ENCODE peak calls at places on chromosomes 11 and 22, in ten cellular contexts. T, K, G, Z, S, J, U, H, V and W are unnamed samples.

GRCh38 chr11:69298778-69299461 is 5.0 kb downstream of the MYEOV start:
- DNase-seq in U (peak; percentile 48), Z (no peak), V (peak; percentile 78), G (no peak), J (peak; percentile 23), H (no peak), K (no peak), T (no peak), S (no peak), W (no peak)

GRCh38 chr11:31817621-31818493 is 6.7 kb upstream of the PAX6 start:
- DNase-seq in K (no peak), V (peak; percentile 68), J (peak; percentile 28), H (no peak), T (no peak), G (no peak), S (no peak), Z (no peak), U (no peak), W (no peak)

GRCh38 chr11:1757861-1758610 is 5.7 kb downstream of the CTSD start:
- DNase-seq in K (no peak), T (no peak), G (no peak), J (no peak), Z (peak; percentile 58), H (no peak), U (no peak), S (no peak), V (peak; percentile 93), W (no peak)

GRCh38 chr11:70487763-70488162 is 89.4 kb downstream of the CTTN start:
- DNase-seq in U (no peak), H (no peak), V (no peak), S (no peak), J (no peak), G (no peak), Z (no peak), T (no peak), K (no peak), W (no peak)

GRCh38 chr22:49779853-49780271 is 47.8 kb downstream of the BRD1 start:
- DNase-seq in V (no peak), T (no peak), H (no peak), U (no peak), S (no peak), G (no peak), J (no peak), Z (no peak), K (no peak), W (no peak)

GRCh38 chr11:64044730-64045386 is 9.1 kb downstream of the FLRT1 start:
- DNase-seq in J (no peak), K (no peak), H (no peak), V (no peak), T (no peak), G (no peak), U (no peak), S (no peak), Z (no peak), W (no peak)

GRCh38 chr22:41446057-41446501 is 522 bp downstream of the TOB2 start:
- DNase-seq in Z (peak; percentile 39), G (peak; percentile 14), U (no peak), T (no peak), J (no peak), S (peak; percentile 39), K (no peak), V (peak; percentile 91), H (peak; percentile 42), W (no peak)

GRCh38 chr22:48758905-48759875 is 1068.5 kb downstream of the BRD1 start:
- DNase-seq in J (no peak), T (no peak), K (no peak), G (no peak), Z (no peak), H (no peak), V (no peak), S (no peak), U (no peak), W (no peak)

GRCh38 chr22:21766933-21767462 is 31.4 kb upstream of the YPEL1 start:
- DNase-seq in T (no peak), Z (peak; percentile 29), V (peak; percentile 76), S (no peak), H (no peak), U (no peak), J (no peak), K (no peak), G (no peak), W (no peak)

GRCh38 chr11:102240502-102240901 is 76.8 kb upstream of the BIRC3 start:
- DNase-seq in H (no peak), S (no peak), T (peak; percentile 39), K (peak; percentile 55), G (peak; percentile 82), U (peak; percentile 63), J (peak; percentile 83), Z (no peak), V (no peak), W (no peak)

GRCh38 chr22:49306632-49306975 is 521.1 kb downstream of the BRD1 start:
- DNase-seq in J (no peak), S (no peak), T (no peak), H (no peak), U (no peak), Z (no peak), V (peak; percentile 35), G (no peak), K (no peak), W (no peak)

GRCh38 chr11:32427935-32428664 is 7.2 kb downstream of the WT1 start:
- DNase-seq in T (no peak), H (no peak), U (no peak), V (peak; percentile 74), Z (no peak), J (no peak), G (no peak), K (no peak), S (no peak), W (no peak)

GRCh38 chr22:19121631-19122142 is 525 bp downstream of the DGCR2 start:
- DNase-seq in S (peak; percentile 42), H (peak; percentile 98), K (peak; percentile 30), J (peak; percentile 44), U (peak; percentile 7), Z (peak; percentile 64), G (peak; percentile 29), V (peak; percentile 91), T (no peak), W (no peak)

GRCh38 chr22:36184433-36185035 is 17.1 kb downstream of the APOL4 start:
- DNase-seq in V (no peak), J (peak; percentile 44), G (peak; percentile 63), S (no peak), U (no peak), T (peak; percentile 50), K (peak; percentile 63), Z (no peak), H (no peak), W (peak; percentile 25)

GRCh38 chr11:122098223-122098980 is 17.6 kb downstream of the BLID start:
- DNase-seq in J (no peak), Z (no peak), T (no peak), V (no peak), H (no peak), U (no peak), K (no peak), S (no peak), G (no peak), W (no peak)
- H3K4me3 ChIP-seq in J (peak overlapping the region; percentile 86), Z (no peak overlapping the region), T (peak overlapping the region; percentile 65), V (no peak overlapping the region), H (no peak overlapping the region), U (peak overlapping the region; percentile 91), K (peak overlapping the region; percentile 61), S (peak overlapping the region; percentile 58), G (peak overlapping the region; percentile 76), W (peak overlapping the region; percentile 69)

DNA sequence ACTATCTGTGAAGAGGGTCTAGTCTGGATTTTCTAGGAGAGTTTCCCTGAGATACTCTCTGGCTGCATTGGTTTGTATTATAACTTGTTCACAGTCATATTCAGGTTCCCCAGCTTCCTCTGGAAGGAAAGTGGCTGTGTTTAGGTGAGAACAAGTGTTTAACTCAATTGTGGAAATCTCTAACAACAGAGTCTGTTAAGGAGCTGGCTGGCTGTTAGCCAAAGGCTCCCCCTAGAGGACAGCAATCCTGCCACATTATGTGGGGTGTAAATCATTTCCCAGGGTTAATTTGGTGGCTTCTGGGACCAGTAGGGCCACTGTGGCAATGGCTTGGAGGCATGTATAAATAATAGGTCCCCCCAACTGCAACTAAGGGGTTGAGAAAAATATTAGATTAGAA is 18.4 kb downstream of the MS4A6E start:
- DNase-seq in U (no peak), Z (peak; percentile 37), T (no peak), V (peak; percentile 71), J (no peak), K (peak; percentile 3), H (no peak), G (peak; percentile 12), S (no peak), W (no peak)
- TF ChIP-seq CTCF in U (peak; percentile 26), Z (no peak), T (peak; percentile 4), V (no peak), J (no peak), K (peak; percentile 28), H (peak; percentile 68), G (peak; percentile 31), S (no peak), W (no peak)

GRCh38 chr11:45596571-45596970 is 68.9 kb downstream of the CHST1 start:
- DNase-seq in V (no peak), G (no peak), J (no peak), U (no peak), H (no peak), Z (no peak), K (no peak), S (no peak), T (no peak), W (no peak)

GRCh38 chr11:45597116-45597515 is 68.3 kb downstream of the CHST1 start:
- DNase-seq in Z (no peak), H (no peak), S (no peak), T (no peak), J (no peak), K (no peak), G (no peak), U (no peak), V (no peak), W (no peak)

GRCh38 chr11:45590743-45591142 is 74.7 kb downstream of the CHST1 start:
- DNase-seq in K (peak; percentile 58), U (no peak), H (no peak), V (no peak), Z (no peak), G (no peak), J (peak; percentile 44), T (peak; percentile 18), S (no peak), W (no peak)

GRCh38 chr11:45593992-45594391 is 71.4 kb downstream of the CHST1 start:
- DNase-seq in U (no peak), G (no peak), H (peak; percentile 56), Z (no peak), S (no peak), K (no peak), V (no peak), J (no peak), T (no peak), W (no peak)

GRCh38 chr11:45592581-45592980 is 72.8 kb downstream of the CHST1 start:
- DNase-seq in K (no peak), G (no peak), J (no peak), U (no peak), H (no peak), S (no peak), T (no peak), V (no peak), Z (no peak), W (no peak)
- H3K4me3 ChIP-seq in K (no peak overlapping the region), G (no peak overlapping the region), J (no peak overlapping the region), U (no peak overlapping the region), H (no peak overlapping the region), S (no peak overlapping the region), T (no peak overlapping the region), V (no peak overlapping the region), Z (no peak overlapping the region), W (no peak overlapping the region)

DNA sequence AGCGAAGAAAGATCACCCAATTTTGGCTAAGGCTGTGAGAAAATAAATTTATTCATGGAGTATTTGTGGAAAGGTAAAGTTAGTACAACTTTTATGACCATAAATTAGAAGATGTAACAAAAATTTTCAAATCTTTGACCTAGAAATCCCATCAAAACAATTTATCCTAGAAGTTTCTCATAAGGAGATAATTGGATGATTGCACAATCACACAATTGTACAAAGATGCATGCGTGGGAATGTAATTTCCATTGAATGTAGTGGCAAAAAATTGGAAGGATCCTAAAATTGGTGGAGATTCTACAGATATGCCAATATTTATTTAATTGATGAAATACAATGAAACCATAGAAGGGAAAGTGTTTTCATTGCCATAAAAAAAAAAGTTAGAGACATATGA is 11.6 kb downstream of the SRPRA start:
- DNase-seq in K (no peak), J (no peak), V (no peak), S (no peak), H (no peak), T (no peak), Z (no peak), U (no peak), G (no peak), W (no peak)
- TF ChIP-seq CTCF in K (no peak), J (no peak), V (no peak), S (no peak), H (no peak), T (no peak), Z (no peak), U (no peak), G (no peak), W (no peak)